ENCODE peak calls at places on chromosome 3, in ten cellular contexts. K, F, S, W, X, D, C, Y, Q and L are unnamed samples.

GRCh38 chr3:131299836-131300235 is 81.7 kb upstream of the NUDT16 start:
- DNase-seq in K (no peak), F (no peak), S (no peak), W (no peak), X (no peak), D (no peak), C (no peak), Y (no peak), Q (no peak), L (no peak)

GRCh38 chr3:37223084-37223975 is 48.9 kb upstream of the LRRFIP2 start:
- DNase-seq in K (no peak), F (no peak), S (no peak), W (no peak), X (no peak), D (no peak), C (no peak), Y (no peak), Q (peak), L (no peak)

GRCh38 chr3:120497318-120497717 is 46.5 kb upstream of the FSTL1 start:
- DNase-seq in K (no peak), F (no peak), S (no peak), W (no peak), X (no peak), D (no peak), C (peak), Y (no peak), Q (peak), L (no peak)

GRCh38 chr3:70360985-70361384 is 48.5 kb upstream of the MDFIC2 start:
- DNase-seq in K (no peak), F (no peak), S (no peak), W (peak), X (no peak), D (no peak), C (no peak), Y (no peak), Q (peak), L (no peak)

GRCh38 chr3:41137686-41138111 is 61.6 kb upstream of the CTNNB1 start:
- DNase-seq in K (no peak), F (no peak), S (no peak), W (no peak), X (no peak), D (no peak), C (no peak), Y (no peak), Q (no peak), L (no peak)

GRCh38 chr3:198071602-198072285 is 111.7 kb downstream of the LMLN start:
- DNase-seq in K (peak), F (no peak), S (peak), W (peak), X (no peak), D (no peak), C (peak), Y (no peak), Q (peak), L (no peak)

GRCh38 chr3:187960820-187961219 is 193.1 kb upstream of the LPP start:
- DNase-seq in K (no peak), F (no peak), S (no peak), W (no peak), X (no peak), D (no peak), C (no peak), Y (no peak), Q (peak), L (no peak)

GRCh38 chr3:100040446-100040845 is 73.9 kb downstream of the FILIP1L start:
- DNase-seq in K (no peak), F (no peak), S (no peak), W (no peak), X (no peak), D (no peak), C (no peak), Y (no peak), Q (peak), L (no peak)

GRCh38 chr3:188680189-188680588 is 491.6 kb upstream of the TPRG1 start:
- DNase-seq in K (no peak), F (no peak), S (no peak), W (no peak), X (no peak), D (no peak), C (no peak), Y (no peak), Q (peak), L (no peak)

GRCh38 chr3:20099020-20099539 is 58.8 kb downstream of the KAT2B start:
- DNase-seq in K (no peak), F (no peak), S (no peak), W (no peak), X (no peak), D (no peak), C (no peak), Y (no peak), Q (no peak), L (no peak)